ENCODE peak calls at places on chromosomes 2 and 18, in six cellular contexts. J is AG10803, V is MM.1S, H is B cell, R is foreskin fibroblast, P is BE2C. M is an unnamed sample.

GRCh38 chr2:8431446-8432125 is 250.3 kb upstream of the ID2 start:
- DNase-seq in J (peak; percentile 33), V (no peak), H (no peak), R (no peak), P (no peak), M (no peak)

GRCh38 chr2:219441451-219442205 is 7.0 kb downstream of the SPEG start:
- DNase-seq in J (peak; percentile 68), V (peak; percentile 19), H (peak; percentile 90), R (peak; percentile 65), P (peak; percentile 82), M (peak; percentile 74)

GRCh38 chr2:95025406-95026319 is at the start of gene MAL:
- DNase-seq in J (no peak), V (no peak), H (no peak), R (no peak), P (no peak), M (no peak)

GRCh38 chr2:222355860-222356259 is 57.1 kb upstream of the PAX3 start:
- DNase-seq in J (peak; percentile 85), V (no peak), H (no peak), R (peak; percentile 82), P (peak; percentile 87), M (no peak)

GRCh38 chr2:40369619-40370397 is 82.1 kb downstream of the SLC8A1 start:
- DNase-seq in J (peak; percentile 57), V (no peak), H (no peak), R (peak; percentile 67), P (no peak), M (peak; percentile 73)

GRCh38 chr2:164781394-164781793 is 60.2 kb downstream of the COBLL1 start:
- DNase-seq in J (no peak), V (no peak), H (no peak), R (no peak), P (no peak), M (no peak)

GRCh38 chr2:230937362-230937761 is 12.3 kb upstream of the GPR55 start:
- DNase-seq in J (no peak), V (no peak), H (no peak), R (no peak), P (no peak), M (no peak)

GRCh38 chr18:56569391-56569790 is 69.0 kb downstream of the TXNL1 start:
- DNase-seq in J (no peak), V (no peak), H (no peak), R (no peak), P (no peak), M (no peak)

GRCh38 chr2:18795881-18796280 is 206.5 kb upstream of the NT5C1B start:
- DNase-seq in J (peak; percentile 49), V (no peak), H (no peak), R (peak; percentile 30), P (no peak), M (no peak)

GRCh38 chr18:56873441-56874140 is 222.4 kb downstream of the WDR7 start:
- DNase-seq in J (no peak), V (peak; percentile 11), H (no peak), R (no peak), P (no peak), M (no peak)

GRCh38 chr2:39487398-39488250 is 50.5 kb upstream of the MAP4K3 start:
- DNase-seq in J (peak; percentile 71), V (no peak), H (no peak), R (peak; percentile 50), P (no peak), M (peak; percentile 65)

GRCh38 chr2:230636684-230637271 is 75.9 kb upstream of the CAB39 start:
- DNase-seq in J (no peak), V (peak; percentile 59), H (no peak), R (no peak), P (no peak), M (no peak)

GRCh38 chr2:9335322-9335754 is 88.0 kb downstream of the ITGB1BP1 start:
- DNase-seq in J (no peak), V (no peak), H (no peak), R (no peak), P (no peak), M (no peak)

GRCh38 chr2:29463181-29463900 is 348.1 kb downstream of the CLIP4 start:
- DNase-seq in J (peak; percentile 89), V (no peak), H (no peak), R (peak; percentile 53), P (no peak), M (peak; percentile 78)

GRCh38 chr2:66303471-66303870 is 131.5 kb upstream of the MEIS1 start:
- DNase-seq in J (no peak), V (peak; percentile 58), H (no peak), R (no peak), P (no peak), M (no peak)

GRCh38 chr18:9839211-9839610 is 46.6 kb upstream of the TXNDC2 start:
- DNase-seq in J (no peak), V (no peak), H (no peak), R (no peak), P (no peak), M (no peak)

GRCh38 chr2:180540761-180541160 is 439.6 kb upstream of the UBE2E3 start:
- DNase-seq in J (no peak), V (no peak), H (no peak), R (no peak), P (no peak), M (no peak)

GRCh38 chr2:114543106-114543806 is 100.8 kb downstream of the DPP10 start:
- DNase-seq in J (peak; percentile 1), V (no peak), H (no peak), R (no peak), P (no peak), M (peak; percentile 2)

GRCh38 chr2:207143474-207144190 is 22.1 kb downstream of the KLF7 start:
- DNase-seq in J (peak; percentile 91), V (peak; percentile 89), H (no peak), R (peak; percentile 63), P (peak; percentile 61), M (peak; percentile 34)

GRCh38 chr2:230891509-230891908 is 26.8 kb downstream of the ITM2C start:
- DNase-seq in J (no peak), V (no peak), H (no peak), R (no peak), P (no peak), M (no peak)

GRCh38 chr2:196544906-196545433 is 94.5 kb upstream of the CCDC150 start:
- DNase-seq in J (peak; percentile 41), V (no peak), H (no peak), R (no peak), P (no peak), M (no peak)

GRCh38 chr2:98234763-98235162 is 111.5 kb upstream of the CNGA3 start:
- DNase-seq in J (no peak), V (no peak), H (no peak), R (no peak), P (no peak), M (no peak)

DNA sequence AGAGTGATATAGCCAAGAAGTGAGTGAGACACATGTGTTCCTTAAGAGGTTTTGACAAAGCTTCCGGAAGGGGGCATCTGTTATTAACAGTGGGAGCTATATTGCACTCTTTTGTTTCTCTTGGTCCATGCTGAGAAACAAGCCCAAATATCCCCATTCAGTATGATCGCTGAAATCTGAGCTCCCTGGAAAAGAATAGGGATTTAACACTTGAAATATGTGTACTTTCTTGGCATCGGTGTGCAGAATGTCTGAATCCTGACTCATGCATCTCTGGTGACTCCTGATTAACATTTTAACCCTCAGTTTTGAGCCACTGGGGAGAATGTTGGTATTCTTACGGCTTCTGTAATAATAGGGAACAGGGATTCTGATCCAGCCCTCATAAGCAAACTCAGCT is 448.1 kb downstream of the TSN start:
- DNase-seq in J (peak; percentile 85), V (no peak), H (no peak), R (peak; percentile 3), P (no peak), M (peak; percentile 8)
- TF ChIP-seq CTCF in J (peak; percentile 38), V (no peak), H (no peak), R (no peak), P (no peak), M (no peak)

DNA sequence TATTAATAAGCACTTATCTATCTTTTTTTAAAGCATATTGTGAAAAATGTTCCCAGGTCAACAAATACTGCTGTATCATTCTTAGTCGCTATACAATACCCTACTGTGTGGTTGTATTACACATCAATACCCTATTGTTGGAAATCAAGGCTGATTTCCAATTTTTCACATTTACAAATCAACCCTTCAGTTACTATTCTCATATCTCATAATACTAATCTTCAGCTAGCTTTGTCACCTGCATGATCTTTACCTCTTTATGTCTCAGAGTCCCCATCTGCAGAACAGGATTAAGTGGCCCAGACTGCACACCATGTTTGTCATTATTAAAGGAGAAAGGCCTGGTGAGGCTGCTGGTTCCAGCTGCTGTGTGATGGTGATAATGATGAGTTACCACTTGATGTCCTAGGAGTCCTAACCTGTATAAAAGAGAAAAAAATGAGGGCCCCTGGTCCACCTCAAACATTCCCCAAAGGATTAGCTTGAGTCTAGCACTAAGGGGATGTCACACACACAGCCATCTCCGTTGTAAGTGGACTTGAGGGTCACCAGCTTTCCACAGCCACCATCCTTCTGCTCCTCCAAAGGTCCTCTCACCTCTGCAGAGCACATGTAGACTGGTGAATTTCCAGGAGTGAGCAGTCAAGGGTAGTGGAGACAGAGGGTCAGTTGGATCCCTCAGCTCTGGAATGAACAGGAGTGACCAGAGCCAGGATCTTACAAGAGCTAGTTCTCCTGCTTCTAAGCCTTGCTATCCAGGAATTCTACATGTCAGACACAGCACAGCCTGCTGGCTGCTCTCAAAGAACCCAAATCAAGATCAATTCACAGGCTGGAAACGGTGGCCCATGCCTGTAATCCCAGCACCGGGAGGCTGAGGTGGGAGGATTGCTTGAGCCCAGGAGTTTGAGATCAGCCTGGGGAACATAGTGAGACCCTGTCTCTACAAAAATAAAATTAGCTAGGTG is 36.0 kb upstream of the BIN1 start:
- DNase-seq in J (peak; percentile 21), V (no peak), H (no peak), R (peak; percentile 17), P (no peak), M (no peak)
- TF ChIP-seq CTCF in J (peak; percentile 36), V (no peak), H (no peak), R (no peak), P (no peak), M (peak; percentile 20)

DNA sequence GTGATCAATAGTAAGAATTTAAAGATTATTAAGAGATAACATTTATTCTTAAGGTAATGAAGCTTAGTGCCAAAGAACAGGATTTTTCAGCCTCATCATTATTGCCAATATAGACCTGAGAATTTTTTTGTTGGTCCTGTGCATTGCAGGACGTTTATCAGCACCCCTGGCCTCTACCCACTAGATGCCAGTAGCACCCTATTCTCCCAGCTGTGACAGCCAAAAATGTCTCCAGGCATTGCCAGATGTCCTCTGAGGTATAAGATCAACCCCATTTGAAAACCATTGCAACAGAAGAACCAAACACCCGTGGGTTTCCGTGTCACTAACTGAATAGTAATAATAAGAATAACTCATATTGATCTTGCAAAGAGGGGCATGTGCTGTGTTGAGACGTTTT is 700.0 kb upstream of the SOX11 start:
- DNase-seq in J (no peak), V (no peak), H (no peak), R (no peak), P (no peak), M (no peak)
- TF ChIP-seq CTCF in J (no peak), V (no peak), H (no peak), R (no peak), P (no peak), M (no peak)

DNA sequence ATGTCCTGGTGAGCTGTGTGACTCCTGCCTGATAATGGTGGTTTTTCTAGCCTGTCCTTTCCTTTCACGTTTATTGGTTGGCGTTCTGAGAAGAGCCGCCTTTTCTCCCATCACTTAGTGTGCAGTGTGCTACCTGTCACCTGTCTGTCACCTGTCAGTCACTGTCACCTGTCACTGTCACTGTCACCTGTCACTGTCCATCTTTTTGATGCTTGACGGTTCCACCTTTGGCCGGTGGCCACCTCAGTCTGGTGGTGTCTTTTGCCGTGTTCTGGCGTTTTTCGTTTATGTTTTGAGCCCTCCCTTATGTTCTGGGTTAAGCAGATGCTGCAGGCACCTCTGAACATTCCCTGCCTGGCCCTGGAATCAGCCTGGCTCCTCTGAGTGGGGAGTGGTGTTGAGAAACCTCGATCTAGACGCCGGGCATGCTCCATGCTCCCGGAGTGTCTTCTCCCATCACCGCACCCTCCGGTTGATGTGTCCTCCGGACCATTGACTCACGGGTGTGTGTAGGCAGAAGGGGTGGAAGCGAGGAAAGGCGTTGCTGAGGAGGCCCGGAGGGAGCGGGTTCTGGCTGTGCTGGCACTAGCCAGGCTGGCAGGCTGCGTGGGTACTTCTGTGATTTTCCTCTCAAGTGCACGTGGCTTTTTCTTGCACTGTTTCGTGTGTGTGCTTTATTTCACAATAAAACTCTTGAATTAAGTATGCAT is 20.7 kb downstream of the DTYMK start:
- DNase-seq in J (no peak), V (no peak), H (no peak), R (no peak), P (no peak), M (no peak)
- TF ChIP-seq CTCF in J (no peak), V (no peak), H (no peak), R (no peak), P (no peak), M (peak; percentile 13)

M was measured in HFFc6.